ENCODE peak calls at places on chromosome 5, in four cellular contexts. B is ovary, P is right atrium auricular region, G is sigmoid colon. I is an unnamed sample. For H3K4me1, the result is how much of the 10 kb centered on the place peaks cover.

GRCh38 chr5:91521313-91521712 is 138.2 kb upstream of the ARRDC3 start:
- DNase-seq in B (no peak), P (no peak), G (no peak), I (no peak)

GRCh38 chr5:1194378-1194777 is 7.0 kb upstream of the SLC6A19 start:
- DNase-seq in B (no peak), P (no peak), G (no peak), I (no peak)

GRCh38 chr5:169767938-169768337 is 130.9 kb downstream of the DOCK2 start:
- DNase-seq in B (no peak), P (no peak), G (no peak), I (no peak)

GRCh38 chr5:149831492-149831891 is 101.4 kb downstream of the PPARGC1B start:
- DNase-seq in B (no peak), P (no peak), G (no peak), I (no peak)

GRCh38 chr5:66239034-66239433 is 94.9 kb downstream of the SREK1 start:
- DNase-seq in B (no peak), P (no peak), G (no peak), I (no peak)

GRCh38 chr5:93062548-93062947 is 518.5 kb downstream of the NR2F1-AS1 start:
- DNase-seq in B (no peak), P (no peak), G (no peak), I (no peak)

GRCh38 chr5:155189981-155190380 is 176.4 kb downstream of the KIF4B start:
- DNase-seq in B (no peak), P (no peak), G (no peak), I (no peak)

GRCh38 chr5:34673463-34674125 is 17.5 kb downstream of the RAI14 start:
- DNase-seq in B (no peak), P (no peak), G (no peak), I (no peak)

GRCh38 chr5:153551537-153552079 is 61.1 kb downstream of the GRIA1 start:
- DNase-seq in B (no peak), P (no peak), G (no peak), I (no peak)

GRCh38 chr5:133735346-133735745 is 123.0 kb upstream of the FSTL4 start:
- DNase-seq in B (no peak), P (no peak), G (no peak), I (no peak)

GRCh38 chr5:124902097-124902821 is 155.8 kb upstream of the ZNF608 start:
- DNase-seq in B (no peak), P (no peak), G (no peak), I (peak)

GRCh38 chr5:14142202-14142855 is 813 bp upstream of the TRIO start:
- DNase-seq in B (no peak), P (no peak), G (no peak), I (no peak)

GRCh38 chr5:159051431-159052281 is 48.1 kb downstream of the EBF1 start:
- DNase-seq in B (peak), P (peak), G (peak), I (peak)

GRCh38 chr5:14741721-14742426 is 77.4 kb downstream of the OTULIN start:
- DNase-seq in B (no peak), P (no peak), G (no peak), I (no peak)

GRCh38 chr5:62731011-62731410 is 152.4 kb downstream of the LRRC70 start:
- DNase-seq in B (no peak), P (no peak), G (no peak), I (no peak)

GRCh38 chr5:124513216-124513615 is 233.2 kb downstream of the ZNF608 start:
- DNase-seq in B (no peak), P (no peak), G (no peak), I (no peak)

GRCh38 chr5:150603491-150603890 is 37.0 kb upstream of the SYNPO start:
- DNase-seq in B (no peak), P (no peak), G (peak), I (no peak)

GRCh38 chr5:160438316-160439204 is 16.9 kb downstream of the PTTG1 start:
- DNase-seq in B (no peak), P (no peak), G (no peak), I (peak)

GRCh38 chr5:143008809-143009521 is 238.8 kb downstream of the ARHGAP26 start:
- DNase-seq in B (no peak), P (peak), G (no peak), I (no peak)

GRCh38 chr5:172897691-172898512 is 61.3 kb upstream of the RPL26L1 start:
- DNase-seq in B (peak), P (no peak), G (no peak), I (no peak)

GRCh38 chr5:33691846-33692245 is 199.9 kb downstream of the ADAMTS12 start:
- DNase-seq in B (no peak), P (no peak), G (no peak), I (no peak)

GRCh38 chr5:144328505-144328904 is 157.8 kb downstream of the KCTD16 start:
- DNase-seq in B (no peak), P (no peak), G (no peak), I (no peak)

GRCh38 chr5:127254729-127255284 is 35.8 kb upstream of the MEGF10 start:
- DNase-seq in B (no peak), P (no peak), G (no peak), I (no peak)

GRCh38 chr5:96582343-96582742 is 79.8 kb upstream of the CAST start:
- DNase-seq in B (no peak), P (no peak), G (no peak), I (peak)

GRCh38 chr5:72015103-72015548 is 92.1 kb upstream of the MAP1B start:
- DNase-seq in B (peak), P (peak), G (no peak), I (peak)

GRCh38 chr5:157130933-157131332 is 11.7 kb downstream of the MED7 start:
- DNase-seq in B (no peak), P (no peak), G (peak), I (no peak)

GRCh38 chr5:133242221-133242835 is 190.5 kb downstream of the HSPA4 start:
- DNase-seq in B (no peak), P (no peak), G (no peak), I (no peak)

GRCh38 chr5:108531367-108532211 is 149.7 kb upstream of the FBXL17 start:
- DNase-seq in B (no peak), P (no peak), G (no peak), I (no peak)

GRCh38 chr5:137218896-137219295 is 280.2 kb downstream of the SPOCK1 start:
- DNase-seq in B (no peak), P (no peak), G (no peak), I (no peak)

GRCh38 chr5:75040973-75041372 is 11.4 kb downstream of the GCNT4 start:
- DNase-seq in B (no peak), P (no peak), G (no peak), I (no peak)

GRCh38 chr5:144048254-144048856 is 122.1 kb downstream of the YIPF5 start:
- DNase-seq in B (no peak), P (no peak), G (no peak), I (no peak)

GRCh38 chr5:81140461-81140860 is 92.7 kb upstream of the CKMT2 start:
- DNase-seq in B (no peak), P (no peak), G (no peak), I (no peak)

GRCh38 chr5:172095368-172095960 is 89.0 kb upstream of the FBXW11 start:
- DNase-seq in B (no peak), P (no peak), G (no peak), I (no peak)

GRCh38 chr5:153543959-153544470 is 53.5 kb downstream of the GRIA1 start:
- DNase-seq in B (no peak), P (no peak), G (no peak), I (no peak)

GRCh38 chr5:143174714-143175398 is 228.6 kb downstream of the NR3C1 start:
- DNase-seq in B (no peak), P (no peak), G (no peak), I (no peak)

DNA sequence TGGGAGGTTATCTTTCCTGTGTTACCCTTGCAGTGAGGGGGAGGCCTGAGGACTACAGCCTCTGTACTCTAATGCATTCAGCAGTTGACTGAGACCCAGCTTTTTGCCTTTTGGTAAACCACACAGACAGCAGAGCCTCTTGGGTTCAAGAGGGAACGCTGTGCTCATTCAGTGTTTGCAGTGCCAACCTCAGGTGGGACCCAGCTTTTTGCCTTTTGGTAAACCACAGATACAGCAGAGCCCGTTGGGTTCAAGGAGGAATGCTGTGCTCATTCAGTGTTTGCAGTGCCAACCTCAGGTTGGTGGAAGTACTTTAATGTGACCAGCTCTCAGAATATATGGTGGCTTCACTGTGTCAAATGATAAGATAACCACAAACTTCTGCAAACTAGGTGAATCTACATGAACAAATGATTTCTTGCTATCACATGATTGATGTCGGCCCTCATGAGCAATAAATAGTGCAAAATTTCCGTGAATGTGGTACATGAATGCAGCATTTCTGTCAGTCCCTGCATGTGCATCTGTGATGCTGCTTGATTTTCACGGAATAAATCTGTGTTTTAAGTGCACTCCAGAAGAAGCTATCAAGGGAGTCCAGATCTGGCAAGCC is 1.7 kb downstream of the IQGAP2 start:
- DNase-seq in B (no peak), P (no peak), G (no peak), I (no peak)
- H3K4me1 ChIP-seq in B (under half), P (under half), G (under half), I (under half)

DNA sequence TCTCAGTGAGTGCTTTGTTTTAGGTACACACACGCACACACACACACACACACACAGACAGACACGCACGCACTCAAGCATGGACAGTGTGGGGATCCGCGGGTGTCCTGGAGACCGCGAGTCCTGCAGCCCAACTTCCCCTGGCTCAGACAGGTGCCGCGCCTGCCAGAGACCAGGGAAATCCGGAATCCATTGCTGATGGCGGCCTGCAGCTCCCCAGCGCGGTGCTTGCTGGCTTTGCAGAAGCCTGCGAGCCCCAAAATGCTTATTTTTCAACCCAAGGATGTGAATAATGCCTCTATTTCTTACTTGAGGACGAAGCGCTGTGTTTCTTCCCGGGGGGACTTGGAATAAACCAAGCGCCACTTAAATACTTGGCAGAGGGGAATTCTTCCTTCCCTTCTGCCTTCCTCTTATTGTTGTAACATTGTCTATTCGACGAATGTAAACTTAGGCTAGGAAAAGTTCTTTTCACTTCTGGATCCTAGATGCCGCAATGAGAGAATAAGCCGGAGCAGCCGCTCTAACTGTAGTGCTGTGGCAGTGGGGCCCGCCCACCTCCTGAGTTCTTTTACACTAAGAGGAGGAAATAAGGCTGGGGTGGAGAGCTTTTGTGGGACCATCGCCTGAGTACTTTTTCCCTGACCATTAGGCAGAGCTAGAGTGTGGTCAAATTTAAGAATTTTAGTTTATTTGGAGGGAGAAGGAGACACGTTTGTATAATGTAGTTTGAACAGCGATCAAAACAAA is 804 bp downstream of the ITGA2 start:
- DNase-seq in B (peak), P (no peak), G (peak), I (peak)
- H3K27ac ChIP-seq in B (no peak), P (peak), G (peak), I (no peak)

GRCh38 chr5:56816546-56817081 is 1.3 kb downstream of the MAP3K1 start:
- DNase-seq in B (peak), P (peak), G (peak), I (peak)

GRCh38 chr5:56814963-56815656 is at the start of gene MAP3K1:
- DNase-seq in B (peak), P (peak), G (peak), I (peak)

GRCh38 chr5:56814361-56814962 is 887 bp upstream of the MAP3K1 start:
- DNase-seq in B (peak), P (no peak), G (no peak), I (peak)

GRCh38 chr5:56817306-56817986 is 2.1 kb downstream of the MAP3K1 start:
- DNase-seq in B (no peak), P (no peak), G (no peak), I (no peak)

DNA sequence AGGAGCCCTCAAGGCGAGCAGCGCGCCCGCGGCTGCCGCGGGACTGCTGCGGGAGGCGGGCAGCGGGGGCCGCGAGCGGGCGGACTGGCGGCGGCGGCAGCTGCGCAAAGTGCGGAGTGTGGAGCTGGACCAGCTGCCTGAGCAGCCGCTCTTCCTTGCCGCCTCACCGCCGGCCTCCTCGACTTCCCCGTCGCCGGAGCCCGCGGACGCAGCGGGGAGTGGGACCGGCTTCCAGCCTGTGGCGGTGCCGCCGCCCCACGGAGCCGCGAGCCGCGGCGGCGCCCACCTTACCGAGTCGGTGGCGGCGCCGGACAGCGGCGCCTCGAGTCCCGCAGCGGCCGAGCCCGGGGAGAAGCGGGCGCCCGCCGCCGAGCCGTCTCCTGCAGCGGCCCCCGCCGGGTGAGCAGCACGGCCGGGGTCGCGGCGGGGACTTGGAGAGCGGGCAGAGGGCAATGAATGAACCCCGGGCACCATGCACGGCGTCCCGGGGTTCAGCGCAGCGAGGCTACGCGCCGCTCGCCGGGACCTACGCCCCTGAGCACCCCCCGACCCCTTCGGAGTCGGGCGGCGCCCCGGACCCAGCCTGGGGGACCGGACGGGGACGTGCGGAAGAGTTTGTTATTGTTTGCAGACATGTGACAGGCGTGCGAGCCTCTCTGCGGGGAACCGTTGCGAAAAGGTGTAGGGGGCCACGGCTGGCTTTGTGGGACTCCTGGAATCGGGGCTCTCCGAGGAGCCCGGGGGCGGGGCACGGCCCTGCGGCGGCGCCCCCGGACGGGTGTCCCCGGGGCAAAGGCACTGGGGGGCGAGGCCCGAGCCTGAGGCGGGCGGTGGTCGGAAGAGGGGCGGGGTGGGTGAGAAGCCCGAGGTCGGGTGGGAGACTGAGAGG is 552 bp downstream of the MAP3K1 start:
- DNase-seq in B (peak), P (no peak), G (peak), I (peak)
- H3K4me1 ChIP-seq in B (under half), P (under half), G (under half), I (under half)

DNA sequence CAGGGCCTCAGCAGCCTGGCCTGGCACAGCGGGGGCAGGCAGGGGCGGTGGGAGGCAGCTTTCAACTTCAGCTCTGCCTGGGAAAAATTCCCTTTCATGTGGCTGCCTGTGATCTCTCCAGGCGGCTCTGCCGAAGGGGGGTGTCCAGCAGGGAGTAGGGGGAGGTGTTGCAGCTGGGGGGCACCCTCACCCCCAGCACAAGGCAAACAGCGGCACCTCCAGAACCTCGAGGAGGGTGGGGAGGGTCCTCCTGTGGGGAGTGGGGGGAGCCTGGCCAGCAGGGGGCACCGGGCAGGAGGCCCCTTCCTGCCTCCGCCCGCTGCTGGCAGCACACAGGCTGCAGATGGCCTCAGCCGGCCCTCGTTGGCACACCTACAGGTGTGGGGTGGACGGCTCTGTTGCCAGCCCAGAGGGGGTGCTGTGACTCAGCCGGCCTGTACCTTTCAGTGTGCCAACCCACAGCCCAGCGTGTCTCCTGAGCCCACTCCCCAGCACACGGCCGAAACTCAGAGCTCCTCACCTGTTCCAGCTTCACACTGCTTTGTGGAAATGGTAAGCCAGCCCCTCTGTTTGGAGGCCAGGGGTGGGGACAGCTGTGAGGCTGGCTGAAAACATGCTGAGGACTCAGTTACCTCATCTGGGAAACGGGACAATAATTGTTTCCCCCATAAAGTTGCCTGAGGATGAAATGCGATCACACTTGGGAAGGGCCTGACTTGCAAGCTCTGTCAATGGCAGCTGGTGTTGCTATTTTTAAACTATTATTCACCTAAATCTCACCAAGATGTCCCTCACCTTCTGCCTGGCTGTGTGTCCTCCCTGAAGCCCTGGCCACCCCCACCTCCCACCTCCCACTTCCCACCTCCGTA is 37.0 kb downstream of the CXXC5 start:
- DNase-seq in B (no peak), P (no peak), G (no peak), I (no peak)
- H3K27ac ChIP-seq in B (no peak), P (peak), G (peak), I (peak)

DNA sequence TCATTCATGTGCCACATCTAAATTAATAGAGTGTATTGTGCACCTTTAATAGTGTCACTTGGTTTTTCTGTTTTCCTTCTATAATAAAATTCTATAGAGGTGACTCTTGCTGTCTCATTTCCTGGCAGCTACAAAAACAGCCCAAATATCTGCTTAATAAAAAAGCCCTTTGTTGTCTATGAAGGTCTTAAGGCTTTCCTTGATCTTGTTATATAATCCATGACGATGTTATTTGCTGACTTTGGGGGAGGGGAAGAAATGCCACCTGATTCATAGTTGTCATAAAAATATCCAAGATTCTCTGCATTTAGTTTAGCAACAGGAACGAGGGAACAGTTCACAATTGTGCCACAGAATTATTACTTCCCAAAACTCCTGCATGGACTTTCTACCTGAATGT is 31.3 kb downstream of the CPEB4 start:
- DNase-seq in B (no peak), P (no peak), G (no peak), I (no peak)
- H3K4me1 ChIP-seq in B (under half), P (half or more), G (half or more), I (under half)

GRCh38 chr5:170917113-170917512 is 55.3 kb downstream of the RANBP17 start:
- DNase-seq in B (no peak), P (no peak), G (no peak), I (no peak)
- H3K27ac ChIP-seq in B (no peak), P (no peak), G (no peak), I (no peak)

GRCh38 chr5:177364159-177364962 is 6.6 kb downstream of the RGS14 start:
- DNase-seq in B (no peak), P (no peak), G (no peak), I (no peak)

GRCh38 chr5:177362102-177362868 is 4.6 kb downstream of the RGS14 start:
- DNase-seq in B (no peak), P (no peak), G (no peak), I (no peak)

GRCh38 chr5:177362871-177363507 is 5.3 kb downstream of the RGS14 start:
- DNase-seq in B (peak), P (no peak), G (peak), I (peak)

GRCh38 chr5:177361418-177362101 is 3.8 kb downstream of the RGS14 start:
- DNase-seq in B (no peak), P (no peak), G (no peak), I (no peak)

DNA sequence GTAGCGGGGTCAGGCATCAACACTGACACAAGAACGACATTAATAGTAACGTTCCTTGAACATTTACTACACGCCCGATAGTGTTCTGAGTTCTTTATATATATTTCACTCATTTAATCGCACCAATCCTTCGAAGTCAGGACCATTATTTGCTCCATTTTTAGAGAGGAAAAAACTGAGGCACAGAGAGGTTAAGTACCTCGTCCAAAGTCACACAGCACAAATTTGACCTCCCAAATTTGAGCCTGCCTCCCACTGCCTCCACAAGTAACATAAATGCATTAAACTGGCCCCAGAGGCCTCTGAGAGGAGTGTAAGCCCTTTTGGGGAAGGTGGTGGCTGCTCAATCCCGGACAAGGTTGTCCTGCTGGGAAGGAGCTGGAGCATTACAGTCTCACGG is 5.8 kb downstream of the RGS14 start:
- DNase-seq in B (no peak), P (no peak), G (no peak), I (no peak)
- H3K4me1 ChIP-seq in B (under half), P (under half), G (under half), I (under half)

GRCh38 chr5:116575635-116576042 is 1.0 kb upstream of the SEMA6A start:
- DNase-seq in B (peak), P (no peak), G (no peak), I (peak)
- H3K27ac ChIP-seq in B (peak), P (peak), G (peak), I (no peak)

I was measured in right cardiac atrium.